ENCODE peak calls at places on chromosomes 5 and 9, in seven cellular contexts. S is Peyer's patch, Q is endothelial cell of umbilical vein, Z is psoas muscle, G is heart left ventricle, F is SK-N-SH, H is stomach. B is an unnamed sample.

GRCh38 chr5:154858972-154859950 is 834 bp downstream of the CNOT8 start:
- DNase-seq in S (no peak), Q (peak; percentile 57), Z (no peak), G (no peak), F (no peak), H (no peak), B (no peak)

GRCh38 chr5:73274121-73274520 is 101.1 kb downstream of the TMEM174 start:
- DNase-seq in S (no peak), Q (no peak), Z (no peak), G (no peak), F (no peak), H (no peak), B (no peak)

GRCh38 chr5:9932770-9933169 is 302.6 kb upstream of the TAS2R1 start:
- DNase-seq in S (no peak), Q (no peak), Z (no peak), G (no peak), F (peak; percentile 16), H (no peak), B (no peak)

GRCh38 chr5:155459889-155460500 is 446.4 kb downstream of the KIF4B start:
- DNase-seq in S (no peak), Q (no peak), Z (no peak), G (no peak), F (no peak), H (no peak), B (no peak)

GRCh38 chr5:87390075-87390474 is 22.7 kb downstream of the CCNH start:
- DNase-seq in S (no peak), Q (no peak), Z (no peak), G (no peak), F (no peak), H (no peak), B (no peak)

GRCh38 chr9:16133556-16134227 is 580.8 kb downstream of the CCDC171 start:
- DNase-seq in S (peak; percentile 56), Q (peak; percentile 61), Z (peak; percentile 55), G (no peak), F (peak; percentile 51), H (no peak), B (peak; percentile 76)

GRCh38 chr5:61301820-61302563 is 30.1 kb upstream of the ZSWIM6 start:
- DNase-seq in S (peak; percentile 62), Q (peak; percentile 29), Z (peak; percentile 83), G (peak; percentile 72), F (no peak), H (peak; percentile 88), B (peak; percentile 76)

GRCh38 chr5:31952034-31952433 is 222.1 kb downstream of the GOLPH3 start:
- DNase-seq in S (no peak), Q (no peak), Z (no peak), G (no peak), F (no peak), H (no peak), B (no peak)

GRCh38 chr5:130871346-130872086 is 293.5 kb downstream of the HINT1 start:
- DNase-seq in S (no peak), Q (peak; percentile 36), Z (peak; percentile 81), G (peak; percentile 48), F (peak; percentile 30), H (peak; percentile 26), B (no peak)

GRCh38 chr9:89189215-89189614 is 10.6 kb upstream of the SHC3 start:
- DNase-seq in S (no peak), Q (no peak), Z (no peak), G (no peak), F (no peak), H (no peak), B (no peak)

GRCh38 chr5:154776167-154776566 is 21.0 kb downstream of the LARP1 start:
- DNase-seq in S (no peak), Q (no peak), Z (no peak), G (no peak), F (no peak), H (no peak), B (no peak)

GRCh38 chr5:34011521-34011920 is 3.7 kb upstream of the AMACR start:
- DNase-seq in S (no peak), Q (no peak), Z (no peak), G (no peak), F (no peak), H (no peak), B (no peak)

GRCh38 chr9:122258886-122259415 is 5.7 kb downstream of the RBM18 start:
- DNase-seq in S (no peak), Q (no peak), Z (no peak), G (no peak), F (no peak), H (no peak), B (no peak)

GRCh38 chr9:129761901-129762359 is 9.1 kb upstream of the PTGES start:
- DNase-seq in S (no peak), Q (no peak), Z (no peak), G (no peak), F (no peak), H (no peak), B (no peak)

GRCh38 chr9:34200092-34200491 is 21.2 kb downstream of the UBAP1 start:
- DNase-seq in S (no peak), Q (no peak), Z (no peak), G (no peak), F (no peak), H (no peak), B (no peak)

GRCh38 chr5:29001666-29002065 is 1963.3 kb upstream of the CDH9 start:
- DNase-seq in S (no peak), Q (no peak), Z (no peak), G (no peak), F (no peak), H (no peak), B (no peak)

GRCh38 chr5:56827043-56827442 is 11.7 kb downstream of the MAP3K1 start:
- DNase-seq in S (no peak), Q (no peak), Z (no peak), G (no peak), F (no peak), H (no peak), B (no peak)
- TF ChIP-seq CTCF in S (no peak), Q (peak; percentile 20), Z (peak; percentile 8), G (no peak), F (peak; percentile 34), H (no peak), B (peak; percentile 27)

DNA sequence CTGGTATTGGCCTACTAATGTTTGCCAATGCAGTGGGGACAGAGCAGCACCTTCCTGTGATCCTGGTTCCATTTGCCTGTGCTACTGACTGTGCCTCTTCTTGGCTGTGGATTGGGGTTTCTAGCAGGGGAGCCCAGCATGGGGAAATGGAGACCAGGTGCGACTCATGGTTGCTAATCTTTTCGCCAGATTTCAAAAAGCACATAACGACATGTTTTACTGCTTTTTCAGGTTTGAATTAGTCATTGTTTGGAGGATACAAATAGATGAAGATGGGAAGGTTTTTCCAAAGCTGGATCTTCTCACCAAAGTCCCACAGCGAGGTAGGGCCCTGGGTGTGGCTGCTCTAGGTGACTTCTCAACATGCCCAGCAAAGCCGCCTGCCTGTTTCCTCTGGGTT is 57.6 kb downstream of the IPPK start:
- DNase-seq in S (no peak), Q (no peak), Z (no peak), G (no peak), F (no peak), H (no peak), B (no peak)
- H3K4me1 ChIP-seq in S (no peaks in the 10 kb centered on the region), Q (no peaks in the 10 kb centered on the region), Z (no peaks in the 10 kb centered on the region), G (no peaks in the 10 kb centered on the region), F (peaks cover 22% of the 10 kb centered on the region), H (no peaks in the 10 kb centered on the region), B (peaks cover 14% of the 10 kb centered on the region)

DNA sequence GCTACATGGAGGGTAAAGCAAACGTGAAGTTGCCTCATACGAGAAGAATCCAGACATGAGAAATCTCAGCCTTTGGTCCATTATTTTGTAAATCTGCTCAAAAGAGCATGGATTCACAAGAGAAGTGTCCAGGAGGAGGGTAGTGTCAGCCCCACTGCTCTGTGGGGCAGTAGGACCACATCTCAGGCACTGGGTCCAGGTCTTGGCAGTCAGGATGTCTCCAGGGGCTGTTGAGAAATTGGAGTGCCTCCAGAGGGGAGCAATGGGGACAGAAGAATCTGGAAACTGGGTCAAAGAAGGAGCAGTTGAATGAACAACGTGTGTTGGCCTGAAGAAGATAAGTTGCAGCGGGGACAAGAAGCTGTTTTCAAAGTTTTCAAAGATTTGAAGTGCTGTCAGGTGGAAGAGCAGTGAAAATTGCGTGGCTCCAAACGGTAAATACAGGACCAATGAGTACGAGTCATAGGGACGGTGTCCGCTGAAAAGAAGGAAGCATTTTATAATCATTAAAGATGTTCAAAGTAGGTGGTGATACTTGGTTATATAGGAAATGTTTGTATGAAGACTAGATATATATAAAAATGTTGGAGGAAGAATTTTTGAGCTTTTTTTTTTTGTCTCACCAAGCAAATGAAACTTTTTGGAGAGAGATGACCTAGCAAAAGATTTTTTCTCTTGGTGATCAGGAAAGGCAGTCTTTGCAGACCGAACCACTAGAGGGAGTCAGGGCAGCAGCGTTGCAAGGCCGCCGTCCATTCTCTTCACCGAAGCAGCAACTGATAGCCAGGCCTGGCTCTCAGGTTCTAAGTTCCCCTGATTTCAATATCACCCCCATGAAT is 57.1 kb upstream of the ZBED3 start:
- DNase-seq in S (no peak), Q (peak; percentile 66), Z (peak; percentile 80), G (peak; percentile 75), F (peak; percentile 64), H (peak; percentile 76), B (peak; percentile 85)
- TF ChIP-seq CTCF in S (peak; percentile 37), Q (peak; percentile 90), Z (peak; percentile 88), G (peak; percentile 87), F (peak; percentile 85), H (no peak), B (peak; percentile 85)

GRCh38 chr5:14683906-14684455 is 19.5 kb downstream of the OTULIN start:
- DNase-seq in S (no peak), Q (no peak), Z (no peak), G (no peak), F (no peak), H (no peak), B (no peak)

GRCh38 chr5:14686517-14686916 is 22.0 kb downstream of the OTULIN start:
- DNase-seq in S (no peak), Q (no peak), Z (no peak), G (no peak), F (no peak), H (no peak), B (no peak)

GRCh38 chr5:14684757-14685156 is 20.2 kb downstream of the OTULIN start:
- DNase-seq in S (no peak), Q (no peak), Z (no peak), G (peak; percentile 50), F (no peak), H (no peak), B (no peak)

GRCh38 chr5:14687023-14687665 is 22.6 kb downstream of the OTULIN start:
- DNase-seq in S (no peak), Q (no peak), Z (no peak), G (peak; percentile 54), F (no peak), H (no peak), B (no peak)

DNA sequence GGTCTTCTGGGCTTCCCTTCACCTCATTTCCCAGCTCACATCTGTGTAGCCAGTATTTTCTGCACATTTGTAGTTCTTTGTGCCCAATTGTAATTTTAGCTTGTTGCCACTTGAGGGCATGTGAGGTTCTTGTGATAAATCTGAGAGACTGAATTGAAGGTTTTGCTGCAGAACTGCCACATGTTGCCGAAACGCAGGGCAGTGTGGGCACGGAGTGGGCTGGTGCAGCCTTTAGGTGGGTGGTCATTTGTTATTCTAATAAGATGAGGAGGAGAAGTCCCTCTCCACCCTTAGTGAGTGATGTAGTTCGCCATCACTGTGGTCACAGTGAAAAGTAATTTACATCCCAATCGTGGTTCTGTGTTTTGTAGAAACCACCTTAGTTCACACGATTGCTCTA is 21.2 kb downstream of the OTULIN start:
- DNase-seq in S (no peak), Q (peak; percentile 59), Z (no peak), G (no peak), F (peak; percentile 69), H (no peak), B (no peak)
- H3K4me1 ChIP-seq in S (no peaks in the 10 kb centered on the region), Q (no peaks in the 10 kb centered on the region), Z (peaks cover 29% of the 10 kb centered on the region), G (peaks cover 22% of the 10 kb centered on the region), F (peaks cover 11% of the 10 kb centered on the region), H (no peaks in the 10 kb centered on the region), B (no peaks in the 10 kb centered on the region)

B was measured in kidney.